ENCODE peak calls at places on chromosome 22, in six cellular contexts. N is GM19239; S is spleen; Z is G401; Q is germinal center; O is stimulated activated CD4-positive, alpha-beta T cell treated with anti-CD3 and anti-CD28 coated beads, Interleukin-4, amount 100 ng/mL, for 4 hours. M is an unnamed sample.

GRCh38 chr22:46827781-46828180 is 65.3 kb downstream of the TBC1D22A start:
- DNase-seq in N (no peak), S (no peak), Z (no peak), Q (no peak), O (no peak), M (no peak)

GRCh38 chr22:49909476-49910205 is 8.6 kb downstream of the ALG12 start:
- DNase-seq in N (no peak), S (no peak), Z (no peak), Q (no peak), O (no peak), M (no peak)

GRCh38 chr22:19292262-19293230 is 1.0 kb upstream of the CLTCL1 start:
- DNase-seq in N (no peak), S (peak), Z (peak), Q (peak), O (no peak), M (no peak)

GRCh38 chr22:50503475-50504145 is 3.9 kb downstream of the LMF2 start:
- DNase-seq in N (no peak), S (no peak), Z (no peak), Q (no peak), O (no peak), M (no peak)

GRCh38 chr22:50700387-50701075 is 27.9 kb downstream of the SHANK3 start:
- DNase-seq in N (no peak), S (peak), Z (peak), Q (no peak), O (no peak), M (no peak)

GRCh38 chr22:48953830-48954229 is 873.8 kb downstream of the BRD1 start:
- DNase-seq in N (no peak), S (peak), Z (no peak), Q (no peak), O (no peak), M (no peak)

GRCh38 chr22:30861688-30862552 is 106.7 kb downstream of the MORC2 start:
- DNase-seq in N (no peak), S (peak), Z (no peak), Q (peak), O (no peak), M (no peak)

GRCh38 chr22:34976474-34976873 is 89.5 kb upstream of the ISX start:
- DNase-seq in N (no peak), S (no peak), Z (no peak), Q (no peak), O (no peak), M (no peak)

GRCh38 chr22:20155330-20156041 is 4.6 kb upstream of the CCDC188 start:
- DNase-seq in N (no peak), S (peak), Z (peak), Q (no peak), O (no peak), M (no peak)

GRCh38 chr22:38523479-38523878 is 17.4 kb upstream of the DDX17 start:
- DNase-seq in N (no peak), S (no peak), Z (no peak), Q (no peak), O (no peak), M (no peak)

GRCh38 chr22:35552186-35552842 is 11.7 kb downstream of the RASD2 start:
- DNase-seq in N (peak), S (peak), Z (no peak), Q (peak), O (peak), M (no peak)

GRCh38 chr22:19892249-19892879 is 37.7 kb upstream of the GNB1L start:
- DNase-seq in N (peak), S (no peak), Z (no peak), Q (peak), O (peak), M (no peak)

GRCh38 chr22:45878051-45878764 is 98.8 kb downstream of the WNT7B start:
- DNase-seq in N (no peak), S (peak), Z (peak), Q (no peak), O (no peak), M (no peak)

GRCh38 chr22:38964989-38965388 is 7.6 kb downstream of the APOBEC3A start:
- DNase-seq in N (no peak), S (peak), Z (no peak), Q (no peak), O (no peak), M (no peak)

GRCh38 chr22:37431811-37432707 is 4.8 kb upstream of the ELFN2 start:
- DNase-seq in N (no peak), S (no peak), Z (no peak), Q (no peak), O (no peak), M (no peak)

GRCh38 chr22:17871726-17872458 is 97.6 kb upstream of the BID start:
- DNase-seq in N (no peak), S (peak), Z (peak), Q (no peak), O (no peak), M (peak)

GRCh38 chr22:23405366-23405851 is 174.7 kb downstream of the IGLL1 start:
- DNase-seq in N (no peak), S (no peak), Z (no peak), Q (no peak), O (no peak), M (no peak)

M was measured in occipital lobe.